ENCODE peak calls at places on chromosomes 16 and 17, in four cellular contexts. E is esophagus muscularis mucosa, H is adrenal gland, O is OCI-LY7. I is an unnamed sample.

GRCh38 chr16:66728117-66728787 is 23.2 kb downstream of the DYNC1LI2 start:
- DNase-seq in H (peak), O (peak), E (no peak), I (no peak)

GRCh38 chr16:21075252-21075651 is 75.4 kb downstream of the DNAH3 start:
- DNase-seq in H (no peak), E (no peak), O (no peak), I (no peak)

GRCh38 chr17:46199379-46199778 is 6.2 kb upstream of the KANSL1 start:
- DNase-seq in O (no peak), E (no peak), H (no peak), I (no peak)

GRCh38 chr17:35726609-35727460 is 4.6 kb upstream of the RASL10B start:
- DNase-seq in O (peak), E (peak), H (peak), I (no peak)

GRCh38 chr17:34307110-34307509 is 12.1 kb upstream of the CCL8 start:
- DNase-seq in O (no peak), E (peak), H (no peak), I (peak)

GRCh38 chr17:40026816-40027613 is 11.8 kb downstream of the CSF3 start:
- DNase-seq in O (peak), E (peak), H (peak), I (no peak)

GRCh38 chr17:699350-699749 is 15.3 kb downstream of the VPS53 start:
- DNase-seq in O (no peak), E (no peak), H (no peak), I (no peak)

GRCh38 chr16:84862804-84863484 is 43.2 kb downstream of the CRISPLD2 start:
- DNase-seq in O (no peak), E (no peak), H (no peak), I (no peak)

GRCh38 chr17:44916059-44916780 is 920 bp upstream of the GFAP start:
- DNase-seq in O (no peak), H (peak), E (no peak), I (no peak)

GRCh38 chr16:17965131-17965530 is 371.4 kb downstream of the NPIPA8 start:
- DNase-seq in E (no peak), H (no peak), O (no peak), I (no peak)

GRCh38 chr17:57747221-57748017 is 2.3 kb upstream of the CCDC182 start:
- DNase-seq in O (peak), H (peak), E (no peak), I (no peak)

GRCh38 chr17:31398381-31399275 is 7.2 kb downstream of the RAB11FIP4 start:
- DNase-seq in H (no peak), O (no peak), E (no peak), I (peak)

GRCh38 chr17:69511244-69511643 is 96.7 kb downstream of the MAP2K6 start:
- DNase-seq in H (no peak), O (no peak), E (no peak), I (no peak)

GRCh38 chr16:48117217-48118105 is 38.3 kb downstream of the ABCC12 start:
- DNase-seq in H (peak), O (peak), E (no peak), I (no peak)

GRCh38 chr17:44376124-44376523 is 12.5 kb upstream of the FAM171A2 start:
- DNase-seq in E (no peak), H (no peak), O (peak), I (no peak)

GRCh38 chr17:40538019-40538935 is 27.0 kb downstream of the CCR7 start:
- DNase-seq in E (no peak), H (peak), O (no peak), I (no peak)

GRCh38 chr16:31202402-31203385 is at the start of gene PYCARD:
- DNase-seq in E (no peak), O (peak), H (no peak), I (no peak)

GRCh38 chr17:12732366-12732765 is 56.9 kb upstream of the ARHGAP44 start:
- DNase-seq in O (no peak), H (no peak), E (no peak), I (no peak)

DNA sequence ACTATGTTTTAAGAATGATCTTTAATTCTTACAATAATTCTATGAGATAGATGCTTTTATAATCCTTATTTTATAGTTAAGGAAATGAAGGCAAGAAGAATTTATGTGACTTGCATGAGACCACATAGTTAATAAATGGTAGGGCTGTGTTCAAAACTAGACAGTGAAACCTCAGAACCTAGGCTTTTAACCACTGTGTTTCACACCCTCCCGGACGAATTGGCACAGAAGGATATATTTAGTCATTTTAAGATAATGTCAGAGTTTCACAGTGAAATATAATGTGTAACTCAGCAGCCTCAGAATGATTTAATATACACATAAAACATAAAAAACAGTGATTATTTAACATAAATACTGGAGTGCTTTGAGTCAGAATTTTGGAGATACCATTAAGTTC is 57.0 kb downstream of the NSRP1 start:
- DNase-seq in E (no peak), O (no peak), H (no peak), I (no peak)
- H3K4me3 ChIP-seq in E (no peak), O (no peak), H (no peak), I (no peak)

GRCh38 chr16:49277766-49278566 is 3.7 kb downstream of the CBLN1 start:
- DNase-seq in O (no peak), H (no peak), E (peak), I (no peak)
- H3K4me3 ChIP-seq in O (no peak), H (no peak), E (peak), I (no peak)

GRCh38 chr17:10803350-10803749 is 549 bp downstream of the TMEM238L start:
- DNase-seq in O (no peak), H (no peak), E (no peak), I (no peak)

GRCh38 chr17:10804546-10804945 is 647 bp upstream of the TMEM238L start:
- DNase-seq in O (no peak), H (no peak), E (no peak), I (no peak)

GRCh38 chr17:10805911-10806310 is 2.0 kb upstream of the TMEM238L start:
- DNase-seq in O (no peak), H (no peak), E (no peak), I (no peak)

GRCh38 chr17:10802487-10803284 is 1.2 kb downstream of the TMEM238L start:
- DNase-seq in O (no peak), E (no peak), H (no peak), I (no peak)

DNA sequence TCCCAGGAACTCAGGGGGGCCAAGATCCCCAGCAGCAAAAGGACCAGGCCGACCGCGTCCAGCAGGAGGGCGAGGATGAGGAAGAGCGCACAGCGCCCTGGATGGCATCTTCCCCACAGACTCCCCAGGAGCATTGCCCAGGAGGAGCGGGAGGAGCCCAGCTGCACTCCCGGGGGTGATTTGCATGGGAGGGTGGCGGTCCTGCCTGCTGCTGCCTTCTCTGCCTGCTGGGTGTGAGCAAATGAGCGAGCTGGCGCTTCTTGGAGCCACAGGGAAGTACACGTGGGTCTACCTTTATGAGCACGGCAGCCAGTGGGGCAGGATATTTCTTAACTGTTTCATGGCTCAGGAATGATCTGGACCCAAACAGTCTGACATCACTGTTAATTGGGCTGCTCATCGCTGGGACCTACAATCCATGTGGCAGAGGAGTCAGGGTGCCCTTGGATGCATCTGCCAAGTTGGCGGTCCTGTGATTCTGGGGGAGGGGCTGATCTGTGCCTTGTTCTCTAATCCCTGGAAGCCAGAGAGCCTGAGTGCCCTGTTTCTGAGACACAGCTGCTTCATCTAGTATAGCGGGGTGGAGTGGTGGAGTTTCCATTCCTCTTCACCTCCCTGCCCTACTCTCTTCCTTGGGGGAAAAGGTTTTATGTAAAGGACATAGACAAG is at the start of gene TMEM238L:
- DNase-seq in E (no peak), H (no peak), O (no peak), I (no peak)
- H3K4me3 ChIP-seq in E (no peak), H (no peak), O (no peak), I (no peak)

GRCh38 chr16:10575506-10576130 is 4.8 kb downstream of the EMP2 start:
- DNase-seq in H (no peak), E (no peak), O (no peak), I (no peak)

GRCh38 chr16:10579575-10579964 is 828 bp downstream of the EMP2 start:
- DNase-seq in E (no peak), O (no peak), H (no peak), I (no peak)

GRCh38 chr16:10576390-10577304 is 3.8 kb downstream of the EMP2 start:
- DNase-seq in O (no peak), E (no peak), H (no peak), I (no peak)

GRCh38 chr16:10578474-10579316 is 1.7 kb downstream of the EMP2 start:
- DNase-seq in H (no peak), O (no peak), E (no peak), I (no peak)

GRCh38 chr16:10577305-10578202 is 2.8 kb downstream of the EMP2 start:
- DNase-seq in H (no peak), E (no peak), O (no peak), I (no peak)
- H3K4me3 ChIP-seq in H (peak), E (peak), O (no peak), I (peak)

GRCh38 chr17:78485416-78486168 is 91.6 kb downstream of the DNAH17 start:
- DNase-seq in H (no peak), O (no peak), E (no peak), I (no peak)
- H3K4me3 ChIP-seq in H (no peak), O (peak), E (no peak), I (no peak)

DNA sequence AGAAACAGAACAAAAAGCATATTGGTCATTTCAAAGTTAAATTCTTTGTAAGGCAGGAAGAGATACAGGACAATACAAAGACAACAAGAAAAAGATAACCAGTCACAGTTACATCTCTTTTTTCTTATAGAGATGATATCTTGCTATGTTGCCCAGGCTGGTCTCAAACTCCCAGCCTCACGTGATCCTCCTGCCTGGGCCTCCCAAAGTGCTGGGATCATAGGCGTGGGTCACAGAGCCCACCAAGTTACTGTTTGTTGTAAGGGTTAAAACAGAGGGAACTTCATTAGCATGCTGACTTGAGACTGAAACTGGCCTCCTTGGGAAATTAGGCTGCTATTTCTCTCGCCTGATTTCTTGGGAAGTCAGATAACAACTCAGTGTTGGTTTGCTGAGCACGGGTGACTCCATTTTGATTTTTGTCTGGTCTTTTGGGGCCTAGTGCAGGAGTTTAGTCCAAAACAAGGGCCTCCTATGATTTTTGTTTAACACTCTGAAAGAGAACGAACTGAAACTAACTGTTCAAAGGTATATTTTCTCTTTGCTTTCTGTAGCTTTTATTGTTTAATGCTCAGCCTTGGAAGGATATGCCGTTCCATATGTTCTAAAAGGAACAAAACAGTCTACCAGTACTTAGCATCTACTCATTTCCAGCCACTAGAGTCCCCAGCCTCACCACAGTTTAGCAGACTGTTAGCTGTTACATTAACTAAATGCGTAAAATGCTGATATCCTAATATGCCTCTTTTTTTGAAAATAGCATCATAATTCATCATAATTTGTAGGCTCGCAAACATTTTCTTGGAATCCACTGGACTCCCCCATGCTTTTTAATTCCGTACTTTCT is 31.4 kb upstream of the SEC14L1 start:
- DNase-seq in H (no peak), O (peak), E (no peak), I (no peak)
- H3K4me3 ChIP-seq in H (no peak), O (peak), E (no peak), I (no peak)

GRCh38 chr16:50991436-50991835 is 159.6 kb downstream of the SALL1 start:
- DNase-seq in E (no peak), H (no peak), O (no peak), I (no peak)

GRCh38 chr16:50994995-50995394 is 156.1 kb downstream of the SALL1 start:
- DNase-seq in O (no peak), H (no peak), E (no peak), I (no peak)

GRCh38 chr16:50991006-50991405 is 160.1 kb downstream of the SALL1 start:
- DNase-seq in H (no peak), O (no peak), E (no peak), I (no peak)

GRCh38 chr16:50989047-50989446 is 162.0 kb downstream of the SALL1 start:
- DNase-seq in O (peak), H (no peak), E (no peak), I (no peak)

DNA sequence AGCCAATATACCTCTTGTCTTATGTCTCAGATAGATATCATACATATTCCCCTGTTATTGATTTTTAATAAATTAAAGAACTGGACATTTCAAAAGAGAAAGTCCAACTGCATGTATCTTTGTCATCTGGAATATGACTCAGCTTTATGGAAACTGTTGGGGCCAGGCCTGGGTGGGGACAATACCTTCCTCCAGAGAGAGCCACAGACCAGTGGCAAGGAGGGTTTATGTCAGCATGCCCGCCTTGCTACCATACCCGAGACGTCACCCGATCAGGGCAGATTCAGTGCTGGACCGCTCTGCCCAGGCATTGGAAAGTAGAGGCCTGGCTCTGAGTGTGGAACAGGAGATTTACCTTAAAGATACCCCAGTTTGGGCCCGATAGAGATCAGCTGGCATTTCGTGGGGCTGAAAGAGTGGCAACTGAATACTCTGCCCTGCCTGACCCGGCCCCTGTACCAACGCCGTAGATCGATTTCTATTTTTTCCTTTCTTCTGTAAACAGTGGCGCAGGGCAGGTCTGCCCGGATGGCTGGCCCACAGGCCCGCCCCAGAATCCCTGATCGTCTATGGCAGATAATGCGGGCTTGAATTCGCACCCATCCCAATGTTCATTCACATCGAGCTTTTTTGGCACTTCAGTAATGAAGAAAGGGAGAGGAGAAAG is 158.6 kb downstream of the SALL1 start:
- DNase-seq in O (no peak), E (no peak), H (no peak), I (no peak)
- H3K4me3 ChIP-seq in O (no peak), E (no peak), H (no peak), I (no peak)

DNA sequence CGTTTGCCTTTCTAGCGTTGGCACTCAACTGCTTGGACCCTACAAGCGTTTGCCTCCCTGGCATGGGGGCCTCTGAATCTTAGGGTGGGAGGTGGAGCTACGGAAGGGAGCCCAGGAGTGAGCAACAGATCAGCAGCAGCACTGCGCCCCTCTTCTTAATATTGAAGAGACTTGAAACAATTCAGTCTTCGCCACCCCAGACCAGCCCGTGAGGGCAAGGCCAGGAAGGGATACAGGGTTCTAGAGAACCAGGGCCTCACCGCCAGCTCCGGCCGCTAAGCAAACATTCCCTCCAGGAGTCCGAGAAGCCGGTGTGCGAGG is 1.5 kb upstream of the GPRC5C start:
- DNase-seq in E (no peak), H (peak), O (no peak), I (no peak)
- H3K4me3 ChIP-seq in E (peak), H (peak), O (no peak), I (peak)